ENCODE peak calls at places on chromosomes 11 and 22, in seven cellular contexts. M is hepatocyte; J is CD8-positive, alpha-beta memory T cell; E is cardiac muscle cell; V is H9; L is heart right ventricle; I is PC-3. K is an unnamed sample.

GRCh38 chr11:100072131-100072530 is 615.0 kb upstream of the ARHGAP42 start:
- DNase-seq in M (peak; percentile 6), L (no peak), I (no peak), J (no peak), V (no peak), E (no peak), K (no peak)

GRCh38 chr11:9573775-9574555 is 495 bp downstream of the WEE1 start:
- DNase-seq in L (peak; percentile 31), J (peak; percentile 14), M (peak; percentile 46), I (no peak), E (peak; percentile 35), V (no peak), K (peak; percentile 38)

GRCh38 chr11:122202951-122203456 is 87.0 kb upstream of the BLID start:
- DNase-seq in M (peak; percentile 78), J (no peak), L (peak; percentile 76), V (peak; percentile 81), I (peak; percentile 95), E (peak; percentile 83), K (peak; percentile 70)

GRCh38 chr22:48103126-48103875 is 1340.9 kb downstream of the TBC1D22A start:
- DNase-seq in M (no peak), V (no peak), J (no peak), L (no peak), I (no peak), E (no peak), K (no peak)

GRCh38 chr11:72251614-72252013 is 7.6 kb upstream of the PHOX2A start:
- DNase-seq in E (no peak), I (no peak), V (no peak), M (no peak), J (no peak), L (no peak), K (no peak)

GRCh38 chr11:26377619-26378018 is 45.7 kb downstream of the ANO3 start:
- DNase-seq in L (no peak), V (no peak), J (no peak), M (no peak), I (no peak), E (no peak), K (no peak)

GRCh38 chr11:107704432-107704831 is 7.4 kb downstream of the SLN start:
- DNase-seq in E (no peak), I (peak; percentile 81), J (no peak), M (no peak), L (no peak), V (no peak), K (no peak)

GRCh38 chr11:113289341-113290187 is 24.8 kb upstream of the TTC12 start:
- DNase-seq in L (peak; percentile 67), I (peak; percentile 73), E (peak; percentile 69), V (peak; percentile 81), J (peak; percentile 44), M (peak; percentile 81), K (peak; percentile 57)

GRCh38 chr11:110989734-110990133 is 255.8 kb upstream of the POU2AF2 start:
- DNase-seq in L (no peak), I (no peak), M (peak; percentile 17), E (peak; percentile 85), J (no peak), V (no peak), K (no peak)

GRCh38 chr22:36332623-36333331 is 55.0 kb downstream of the MYH9 start:
- DNase-seq in L (no peak), E (peak; percentile 65), M (peak; percentile 71), I (peak; percentile 89), V (no peak), J (peak; percentile 43), K (no peak)

GRCh38 chr22:24482586-24482985 is 12.5 kb upstream of the UPB1 start:
- DNase-seq in J (no peak), E (peak; percentile 75), I (peak; percentile 18), M (no peak), V (no peak), L (no peak), K (no peak)

GRCh38 chr11:92136792-92137191 is 87.8 kb upstream of the FAT3 start:
- DNase-seq in J (no peak), I (peak; percentile 51), E (no peak), M (peak; percentile 13), L (no peak), V (peak; percentile 54), K (no peak)

GRCh38 chr11:65594991-65595920 is at the start of gene KCNK7:
- DNase-seq in J (no peak), M (no peak), I (peak; percentile 22), L (no peak), E (no peak), V (no peak), K (no peak)

GRCh38 chr11:117870176-117870952 is 6.1 kb downstream of the FXYD6 start:
- DNase-seq in M (peak; percentile 53), J (no peak), V (no peak), I (no peak), L (no peak), E (no peak), K (peak; percentile 14)

GRCh38 chr11:80515097-80515496 is 1074.3 kb upstream of the TENM4 start:
- DNase-seq in M (no peak), V (no peak), L (no peak), I (no peak), E (no peak), J (no peak), K (no peak)

GRCh38 chr11:106218096-106218495 is 140.6 kb downstream of the AASDHPPT start:
- DNase-seq in I (no peak), L (no peak), M (no peak), E (no peak), J (no peak), V (no peak), K (no peak)

GRCh38 chr11:79419120-79419519 is 21.7 kb downstream of the TENM4 start:
- DNase-seq in M (peak; percentile 73), L (no peak), E (no peak), I (peak; percentile 95), J (no peak), V (no peak), K (no peak)

GRCh38 chr22:29879738-29880137 is 3.2 kb upstream of the MTMR3 start:
- DNase-seq in E (no peak), M (no peak), J (no peak), L (no peak), V (no peak), I (peak; percentile 3), K (no peak)

GRCh38 chr22:17239156-17239701 is 20.0 kb upstream of the ADA2 start:
- DNase-seq in V (no peak), L (no peak), M (no peak), I (no peak), J (no peak), E (no peak), K (no peak)

GRCh38 chr11:113269096-113269495 is 45.3 kb upstream of the TTC12 start:
- DNase-seq in I (no peak), V (no peak), E (no peak), J (no peak), M (no peak), L (no peak), K (no peak)

GRCh38 chr22:24429411-24430365 is 2.3 kb downstream of the ADORA2A start:
- DNase-seq in E (no peak), J (no peak), L (peak; percentile 69), V (peak; percentile 65), M (no peak), I (peak; percentile 36), K (no peak)

GRCh38 chr22:31954535-31955326 is 10.4 kb downstream of the YWHAH start:
- DNase-seq in L (no peak), I (no peak), J (no peak), V (no peak), M (no peak), E (no peak), K (no peak)

GRCh38 chr11:69467196-69467595 is 14.3 kb upstream of the LINC01488 start:
- DNase-seq in M (no peak), I (no peak), V (no peak), E (no peak), J (no peak), L (no peak), K (no peak)

GRCh38 chr22:49527611-49528419 is 299.9 kb downstream of the BRD1 start:
- DNase-seq in L (no peak), J (no peak), M (no peak), I (no peak), V (no peak), E (no peak), K (no peak)

GRCh38 chr11:78420796-78421209 is 3.2 kb upstream of the GAB2 start:
- DNase-seq in V (no peak), J (no peak), E (peak; percentile 82), I (no peak), L (peak; percentile 56), M (peak; percentile 47), K (peak; percentile 49)

GRCh38 chr22:39629851-39630250 is 59.3 kb downstream of the CACNA1I start:
- DNase-seq in V (no peak), M (no peak), L (no peak), I (no peak), J (no peak), E (no peak), K (no peak)
- H3K4me1 ChIP-seq in V (peaks cover 5% of the 10 kb centered on the region), M (no peaks in the 10 kb centered on the region), L (no peaks in the 10 kb centered on the region), I (peaks cover 7% of the 10 kb centered on the region), J (no peaks in the 10 kb centered on the region), E (no peaks in the 10 kb centered on the region), K (no peaks in the 10 kb centered on the region)

GRCh38 chr11:35166369-35167360 is 27.7 kb downstream of the CD44 start:
- DNase-seq in J (peak; percentile 40), L (no peak), V (no peak), I (peak; percentile 98), E (peak; percentile 55), M (no peak), K (no peak)

GRCh38 chr11:35163209-35163608 is 24.2 kb downstream of the CD44 start:
- DNase-seq in I (peak; percentile 67), M (no peak), V (no peak), J (no peak), E (no peak), L (no peak), K (no peak)

GRCh38 chr11:35167451-35167954 is 28.5 kb downstream of the CD44 start:
- DNase-seq in M (no peak), V (no peak), E (peak; percentile 57), J (no peak), L (peak; percentile 31), I (no peak), K (no peak)

GRCh38 chr11:35163707-35164496 is 24.9 kb downstream of the CD44 start:
- DNase-seq in M (no peak), L (no peak), I (no peak), E (no peak), V (no peak), J (peak; percentile 49), K (no peak)

GRCh38 chr11:35165416-35166368 is 26.7 kb downstream of the CD44 start:
- DNase-seq in J (peak; percentile 97), M (no peak), E (peak; percentile 87), L (no peak), V (no peak), I (peak; percentile 71), K (peak; percentile 37)
- H3K4me1 ChIP-seq in J (peaks cover 97% of the 10 kb centered on the region), M (peaks cover 34% of the 10 kb centered on the region), E (peaks cover 10% of the 10 kb centered on the region), L (peaks cover 41% of the 10 kb centered on the region), V (peaks cover 6% of the 10 kb centered on the region), I (peaks cover 64% of the 10 kb centered on the region), K (peaks cover 22% of the 10 kb centered on the region)

DNA sequence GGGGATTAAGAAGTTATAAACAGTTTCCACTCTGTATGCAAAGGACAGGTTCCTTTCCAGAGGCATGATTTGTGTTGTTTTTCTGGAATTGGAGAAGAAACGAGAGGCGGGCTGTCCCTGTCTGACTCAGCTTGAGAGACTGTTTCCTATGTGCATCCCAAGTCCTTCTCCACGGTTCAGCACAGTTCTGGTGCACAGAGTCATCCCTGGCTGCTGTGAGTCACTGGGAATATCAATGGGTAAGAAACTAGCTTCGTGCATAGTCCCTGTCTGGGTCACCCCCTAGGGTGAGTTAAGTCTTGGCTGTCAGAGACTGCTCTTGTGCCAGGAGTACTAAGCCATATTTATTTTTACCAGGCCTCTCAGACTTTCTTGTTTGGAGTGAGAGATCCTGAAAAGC is 2.4 kb upstream of the LRP4 start:
- DNase-seq in E (peak; percentile 84), I (peak; percentile 89), M (peak; percentile 61), J (no peak), L (no peak), V (no peak), K (no peak)
- H3K4me1 ChIP-seq in E (peaks cover 11% of the 10 kb centered on the region), I (peaks cover 17% of the 10 kb centered on the region), M (peaks cover 8% of the 10 kb centered on the region), J (peaks cover 20% of the 10 kb centered on the region), L (peaks cover 22% of the 10 kb centered on the region), V (no peaks in the 10 kb centered on the region), K (peaks cover 4% of the 10 kb centered on the region)

GRCh38 chr11:85826096-85826855 is 15.3 kb upstream of the SYTL2 start:
- DNase-seq in L (peak; percentile 40), E (peak; percentile 35), J (no peak), I (peak; percentile 78), M (peak; percentile 40), V (peak; percentile 54), K (no peak)
- H3K4me1 ChIP-seq in L (peaks cover 4% of the 10 kb centered on the region), E (peaks cover 14% of the 10 kb centered on the region), J (peaks cover 62% of the 10 kb centered on the region), I (peaks cover 74% of the 10 kb centered on the region), M (peaks cover 34% of the 10 kb centered on the region), V (no peaks in the 10 kb centered on the region), K (no peaks in the 10 kb centered on the region)